ENCODE peak calls at places on chromosomes 12 and 14, in four cellular contexts. N is anterior cingulate cortex, Y is T follicular helper cell, C is hippocampal formation. K is an unnamed sample.

GRCh38 chr14:98494582-98494981 is 777.4 kb downstream of the BCL11B start:
- DNase-seq in N (no peak), Y (no peak), C (no peak), K (no peak)

GRCh38 chr12:126051611-126052107 is 986.4 kb downstream of the AACS start:
- DNase-seq in N (no peak), Y (no peak), C (no peak), K (no peak)

GRCh38 chr14:105124837-105125222 is 43.7 kb downstream of the JAG2 start:
- DNase-seq in N (no peak), Y (no peak), C (no peak), K (no peak)

GRCh38 chr12:76551482-76551888 is 8.1 kb downstream of the OSBPL8 start:
- DNase-seq in N (no peak), Y (no peak), C (no peak), K (no peak)

GRCh38 chr12:30320561-30320960 is 375.1 kb downstream of the IPO8 start:
- DNase-seq in N (no peak), Y (no peak), C (no peak), K (peak)

GRCh38 chr12:21065845-21066244 is 65.1 kb upstream of the SLCO1B1 start:
- DNase-seq in N (no peak), Y (no peak), C (no peak), K (peak)

GRCh38 chr12:65821336-65821735 is 2.9 kb upstream of the HMGA2 start:
- DNase-seq in N (no peak), Y (no peak), C (no peak), K (no peak)

GRCh38 chr12:121812320-121812871 is 8.6 kb downstream of the SETD1B start:
- DNase-seq in N (no peak), Y (no peak), C (no peak), K (peak)

GRCh38 chr14:65377576-65377975 is 35.0 kb upstream of the FUT8 start:
- DNase-seq in N (no peak), Y (no peak), C (no peak), K (no peak)

GRCh38 chr14:95335071-95335470 is 15.4 kb upstream of the CLMN start:
- DNase-seq in N (no peak), Y (no peak), C (no peak), K (no peak)

GRCh38 chr12:125687403-125687802 is 622.2 kb downstream of the AACS start:
- DNase-seq in N (no peak), Y (no peak), C (no peak), K (no peak)

GRCh38 chr12:53324113-53324778 is 2.8 kb upstream of the AAAS start:
- DNase-seq in N (no peak), Y (no peak), C (no peak), K (no peak)

GRCh38 chr12:40203060-40203430 is 21.8 kb upstream of the LRRK2 start:
- DNase-seq in N (no peak), Y (no peak), C (no peak), K (no peak)

GRCh38 chr12:32714772-32715171 is 35.7 kb downstream of the DNM1L start:
- DNase-seq in N (no peak), Y (no peak), C (no peak), K (no peak)

GRCh38 chr14:59481407-59482119 is 2.6 kb downstream of the L3HYPDH start:
- DNase-seq in N (no peak), Y (no peak), C (no peak), K (peak)

GRCh38 chr14:105091335-105092123 is 26.3 kb upstream of the GPR132 start:
- DNase-seq in N (no peak), Y (no peak), C (no peak), K (no peak)

GRCh38 chr12:125079943-125080645 is 14.9 kb downstream of the AACS start:
- DNase-seq in N (no peak), Y (no peak), C (no peak), K (peak)

GRCh38 chr14:92527724-92528123 is 14.1 kb downstream of the RIN3 start:
- DNase-seq in N (no peak), Y (no peak), C (no peak), K (no peak)

GRCh38 chr12:118055865-118056773 is 4.9 kb downstream of the WSB2 start:
- DNase-seq in N (no peak), Y (no peak), C (no peak), K (peak)

GRCh38 chr12:13546231-13546630 is 349.7 kb downstream of the EMP1 start:
- DNase-seq in N (no peak), Y (no peak), C (peak), K (no peak)

GRCh38 chr12:96876966-96877365 is 30.1 kb upstream of the NEDD1 start:
- DNase-seq in N (no peak), Y (no peak), C (no peak), K (no peak)

GRCh38 chr14:104707629-104708595 is 16.1 kb upstream of the ADSS1 start:
- DNase-seq in N (no peak), Y (no peak), C (no peak), K (peak)

GRCh38 chr12:30830751-30831150 is 76.0 kb upstream of the CAPRIN2 start:
- DNase-seq in N (no peak), Y (no peak), C (no peak), K (no peak)

GRCh38 chr12:96108321-96108720 is 72.9 kb upstream of the LTA4H start:
- DNase-seq in N (no peak), Y (no peak), C (no peak), K (peak)

GRCh38 chr12:116577149-116577548 is 18.0 kb downstream of the MAP1LC3B2 start:
- DNase-seq in N (no peak), Y (no peak), C (no peak), K (no peak)

GRCh38 chr14:67526676-67527459 is 6.2 kb upstream of the PLEKHH1 start:
- DNase-seq in N (no peak), Y (no peak), C (peak), K (peak)

GRCh38 chr12:29519585-29520182 is 22.2 kb upstream of the OVCH1 start:
- DNase-seq in N (no peak), Y (no peak), C (peak), K (peak)

GRCh38 chr12:52798671-52799497 is 3.0 kb upstream of the KRT3 start:
- DNase-seq in N (no peak), Y (no peak), C (no peak), K (peak)